ENCODE peak calls at places on chromosomes 6 and 20, in nine cellular contexts. J is WTC11, M is astrocyte of the cerebellum, R is dorsolateral prefrontal cortex, N is CD14-positive monocyte, W is thoracic aorta, X is HL-60, P is ascending aorta, Z is spleen. C is an unnamed sample.
A peak's percentile ranks its signal among the peaks of the same experiment; 100 is the strongest.

GRCh38 chr6:85364354-85364753 is 85.5 kb upstream of the NT5E start:
- DNase-seq in J (no peak), M (no peak), R (no peak), N (no peak), W (no peak), X (no peak), P (no peak), Z (no peak), C (peak; percentile 79)

GRCh38 chr6:35213824-35214756 is at the start of gene SCUBE3:
- DNase-seq in J (peak; percentile 70), M (no peak), R (no peak), N (no peak), W (no peak), X (no peak), P (no peak), Z (no peak), C (peak; percentile 19)

GRCh38 chr6:162344301-162344700 is 383.3 kb downstream of the PRKN start:
- DNase-seq in J (no peak), M (no peak), R (no peak), N (no peak), W (no peak), X (no peak), P (no peak), Z (no peak), C (no peak)

GRCh38 chr6:150249261-150249660 is 106.4 kb downstream of the PPP1R14C start:
- DNase-seq in J (no peak), M (peak; percentile 68), R (no peak), N (no peak), W (no peak), X (no peak), P (no peak), Z (no peak), C (peak; percentile 68)

GRCh38 chr6:36809933-36810844 is 29.1 kb downstream of the CPNE5 start:
- DNase-seq in J (peak; percentile 55), M (no peak), R (no peak), N (no peak), W (no peak), X (no peak), P (no peak), Z (no peak), C (no peak)

GRCh38 chr6:13733178-13733851 is 21.7 kb upstream of the RANBP9 start:
- DNase-seq in J (no peak), M (peak; percentile 84), R (peak; percentile 52), N (no peak), W (no peak), X (no peak), P (no peak), Z (no peak), C (peak; percentile 80)

GRCh38 chr20:50580016-50580747 is 70.0 kb downstream of the PTPN1 start:
- DNase-seq in J (peak; percentile 83), M (no peak), R (peak; percentile 62), N (no peak), W (no peak), X (peak; percentile 20), P (no peak), Z (peak; percentile 85), C (peak; percentile 30)

GRCh38 chr6:125746731-125747588 is 2.5 kb upstream of the HEY2 start:
- DNase-seq in J (peak; percentile 81), M (peak; percentile 51), R (peak; percentile 56), N (no peak), W (peak; percentile 80), X (no peak), P (peak; percentile 28), Z (peak; percentile 83), C (no peak)

GRCh38 chr20:53071833-53072232 is 99.7 kb downstream of the TSHZ2 start:
- DNase-seq in J (no peak), M (no peak), R (no peak), N (no peak), W (no peak), X (no peak), P (no peak), Z (no peak), C (no peak)

GRCh38 chr6:111725446-111726112 is 119.9 kb upstream of the TRAF3IP2 start:
- DNase-seq in J (no peak), M (no peak), R (no peak), N (no peak), W (no peak), X (no peak), P (no peak), Z (no peak), C (peak; percentile 25)

GRCh38 chr6:41200296-41200900 is 551 bp downstream of the TREML2 start:
- DNase-seq in J (no peak), M (no peak), R (no peak), N (peak; percentile 70), W (no peak), X (peak; percentile 98), P (peak; percentile 32), Z (peak; percentile 90), C (no peak)

GRCh38 chr6:125363360-125364121 is 61.8 kb upstream of the HDDC2 start:
- DNase-seq in J (peak; percentile 63), M (no peak), R (no peak), N (no peak), W (no peak), X (no peak), P (peak; percentile 12), Z (peak; percentile 72), C (no peak)

GRCh38 chr20:3172933-3173581 is at the start of gene LZTS3:
- DNase-seq in J (peak; percentile 88), M (no peak), R (peak; percentile 75), N (peak; percentile 63), W (peak; percentile 21), X (no peak), P (no peak), Z (peak; percentile 90), C (no peak)

GRCh38 chr6:74956559-74957428 is 249.1 kb downstream of the COL12A1 start:
- DNase-seq in J (no peak), M (no peak), R (no peak), N (no peak), W (no peak), X (no peak), P (no peak), Z (no peak), C (no peak)

GRCh38 chr6:4664117-4664626 is 112.0 kb upstream of the CDYL start:
- DNase-seq in J (no peak), M (peak; percentile 74), R (peak; percentile 43), N (no peak), W (peak; percentile 68), X (no peak), P (peak; percentile 58), Z (no peak), C (peak; percentile 73)

GRCh38 chr6:15521516-15521915 is 141.3 kb downstream of the DTNBP1 start:
- DNase-seq in J (no peak), M (no peak), R (no peak), N (no peak), W (no peak), X (no peak), P (no peak), Z (no peak), C (no peak)

GRCh38 chr6:96659084-96659845 is 96.3 kb downstream of the FHL5 start:
- DNase-seq in J (no peak), M (no peak), R (no peak), N (no peak), W (no peak), X (no peak), P (no peak), Z (no peak), C (no peak)

GRCh38 chr20:45104786-45105185 is 3.9 kb upstream of the KCNS1 start:
- DNase-seq in J (no peak), M (peak; percentile 18), R (peak; percentile 60), N (no peak), W (no peak), X (peak; percentile 36), P (no peak), Z (no peak), C (no peak)

GRCh38 chr20:25328954-25329498 is 61.6 kb downstream of the ABHD12 start:
- DNase-seq in J (no peak), M (no peak), R (no peak), N (no peak), W (no peak), X (no peak), P (no peak), Z (no peak), C (no peak)

GRCh38 chr6:167502471-167502870 is 177.6 kb downstream of the TTLL2 start:
- DNase-seq in J (no peak), M (no peak), R (no peak), N (no peak), W (no peak), X (no peak), P (no peak), Z (no peak), C (no peak)

GRCh38 chr6:167500961-167501360 is 176.1 kb downstream of the TTLL2 start:
- DNase-seq in J (no peak), M (no peak), R (no peak), N (no peak), W (no peak), X (no peak), P (no peak), Z (no peak), C (no peak)

GRCh38 chr6:167504412-167504961 is 179.6 kb downstream of the TTLL2 start:
- DNase-seq in J (no peak), M (no peak), R (no peak), N (no peak), W (no peak), X (no peak), P (no peak), Z (no peak), C (no peak)

GRCh38 chr6:167499161-167499660 is 174.3 kb downstream of the TTLL2 start:
- DNase-seq in J (no peak), M (no peak), R (no peak), N (no peak), W (no peak), X (no peak), P (no peak), Z (no peak), C (no peak)

GRCh38 chr6:167501831-167502385 is 177.0 kb downstream of the TTLL2 start:
- DNase-seq in J (peak; percentile 54), M (no peak), R (no peak), N (no peak), W (no peak), X (no peak), P (no peak), Z (no peak), C (no peak)
- TF ChIP-seq CTCF in J (no peak), M (peak; percentile 25), R (no peak), N (no peak), W (no peak), X (no peak), P (no peak), Z (no peak), C (no peak)

GRCh38 chr6:30555428-30556005 is 772 bp downstream of the GNL1 start:
- DNase-seq in J (peak; percentile 61), M (no peak), R (peak; percentile 44), N (no peak), W (no peak), X (no peak), P (peak; percentile 13), Z (peak; percentile 88), C (peak; percentile 9)
- TF ChIP-seq CTCF in J (no peak), M (no peak), R (no peak), N (no peak), W (no peak), X (no peak), P (no peak), Z (no peak), C (peak; percentile 38)

GRCh38 chr20:51678041-51678697 is 90.0 kb downstream of the ATP9A start:
- DNase-seq in J (no peak), M (no peak), R (peak; percentile 85), N (no peak), W (no peak), X (no peak), P (no peak), Z (no peak), C (no peak)
- TF ChIP-seq CTCF in J (no peak), M (peak; percentile 47), R (peak; percentile 70), N (no peak), W (no peak), X (no peak), P (no peak), Z (no peak), C (peak; percentile 26)

GRCh38 chr20:46134716-46135115 is 16.6 kb downstream of the CD40 start:
- DNase-seq in J (no peak), M (no peak), R (no peak), N (no peak), W (no peak), X (no peak), P (no peak), Z (no peak), C (no peak)
- TF ChIP-seq CTCF in J (no peak), M (no peak), R (no peak), N (no peak), W (no peak), X (no peak), P (no peak), Z (no peak), C (no peak)